ENCODE peak calls at places on chromosome 5, in seven cellular contexts. N is AG09319; T is neuronal stem cell; X is hypothalamus; A is activated effector memory CD4-positive, alpha-beta T cell treated with Interleukin-2 at 50 U/mL for 16 hours; W is OCI-LY7; E is H54. K is an unnamed sample.

GRCh38 chr5:83567741-83568530 is 96.4 kb downstream of the VCAN start:
- DNase-seq in N (peak), T (no peak), X (no peak), A (no peak), W (no peak), E (peak), K (peak)

GRCh38 chr5:138807182-138807581 is 54.0 kb downstream of the CTNNA1 start:
- DNase-seq in N (no peak), T (no peak), X (no peak), A (no peak), W (no peak), E (no peak), K (no peak)

GRCh38 chr5:178542455-178542854 is 47.7 kb downstream of the COL23A1 start:
- DNase-seq in N (no peak), T (no peak), X (no peak), A (no peak), W (no peak), E (no peak), K (no peak)

GRCh38 chr5:120655828-120656435 is 191.8 kb downstream of the PRR16 start:
- DNase-seq in N (no peak), T (peak), X (no peak), A (no peak), W (peak), E (no peak), K (peak)

GRCh38 chr5:105806601-105807000 is 1864.1 kb downstream of the EFNA5 start:
- DNase-seq in N (no peak), T (no peak), X (no peak), A (no peak), W (no peak), E (no peak), K (no peak)

GRCh38 chr5:33649801-33650482 is 209.2 kb downstream of the TARS1 start:
- DNase-seq in N (peak), T (peak), X (no peak), A (no peak), W (no peak), E (no peak), K (no peak)

GRCh38 chr5:134874831-134875655 is 872 bp downstream of the TXNDC15 start:
- DNase-seq in N (peak), T (no peak), X (peak), A (peak), W (peak), E (peak), K (peak)

GRCh38 chr5:132491368-132492364 is 1.1 kb upstream of the IRF1 start:
- DNase-seq in N (no peak), T (no peak), X (no peak), A (peak), W (no peak), E (no peak), K (no peak)

GRCh38 chr5:33494476-33494875 is 53.7 kb downstream of the TARS1 start:
- DNase-seq in N (no peak), T (no peak), X (no peak), A (no peak), W (no peak), E (no peak), K (no peak)